ENCODE peak calls at places on chromosomes 1 and 21, in four cellular contexts. U is K562, Z is GM12878, I is HepG2. B is an unnamed sample.

GRCh38 chr1:60764489-60764888 is 317.9 kb upstream of the NFIA start:
- DNase-seq in Z (no peak), U (no peak), I (no peak), B (no peak)

GRCh38 chr21:39003982-39004775 is 179.1 kb downstream of the PSMG1 start:
- DNase-seq in U (peak), Z (no peak), I (no peak), B (no peak)

GRCh38 chr1:230518511-230518910 is 92.4 kb upstream of the PGBD5 start:
- DNase-seq in Z (no peak), U (no peak), I (no peak), B (peak)

GRCh38 chr1:182666736-182667135 is 17.7 kb downstream of the RGS8 start:
- DNase-seq in I (no peak), Z (no peak), U (no peak), B (no peak)

GRCh38 chr1:145858238-145858936 is 494 bp downstream of the PIAS3 start:
- DNase-seq in U (peak), I (no peak), Z (no peak), B (peak)

GRCh38 chr1:229117664-229118300 is 153.1 kb upstream of the RAB4A start:
- DNase-seq in Z (no peak), U (peak), I (no peak), B (no peak)

GRCh38 chr1:55304306-55304705 is 89.1 kb upstream of the USP24 start:
- DNase-seq in Z (no peak), I (no peak), U (no peak), B (no peak)

GRCh38 chr1:6445062-6445763 is 20.6 kb downstream of the ESPN start:
- DNase-seq in U (peak), Z (no peak), I (peak), B (peak)

GRCh38 chr1:84164156-84164555 is 20.1 kb downstream of the PRKACB start:
- DNase-seq in U (no peak), I (no peak), Z (no peak), B (no peak)

GRCh38 chr1:91015794-91016550 is 5.9 kb downstream of the ZNF644 start:
- DNase-seq in I (peak), U (no peak), Z (no peak), B (no peak)

GRCh38 chr1:40385437-40386310 is 12.1 kb downstream of the SMAP2 start:
- DNase-seq in I (no peak), Z (peak), U (peak), B (no peak)

GRCh38 chr1:19089524-19089923 is 120.5 kb downstream of the UBR4 start:
- DNase-seq in Z (no peak), U (no peak), I (no peak), B (no peak)

GRCh38 chr1:182596934-182597333 is 7.3 kb downstream of the RGS16 start:
- DNase-seq in Z (no peak), I (no peak), U (no peak), B (no peak)

GRCh38 chr21:19607983-19608668 is 1204.5 kb upstream of the TMPRSS15 start:
- DNase-seq in U (peak), Z (no peak), I (no peak), B (no peak)

GRCh38 chr1:114735479-114735878 is 18.9 kb upstream of the NRAS start:
- DNase-seq in I (no peak), U (no peak), Z (no peak), B (no peak)

GRCh38 chr21:42513151-42513984 is at the start of gene SLC37A1:
- DNase-seq in U (no peak), I (no peak), Z (no peak), B (peak)

GRCh38 chr1:244730153-244730933 is 77.4 kb downstream of the DESI2 start:
- DNase-seq in Z (no peak), I (no peak), U (no peak), B (peak)

GRCh38 chr1:19006837-19007271 is 50.4 kb upstream of the IFFO2 start:
- DNase-seq in U (no peak), Z (no peak), I (peak), B (no peak)

GRCh38 chr1:58597076-58597475 is 20.0 kb upstream of the TACSTD2 start:
- DNase-seq in I (no peak), Z (no peak), U (no peak), B (no peak)

GRCh38 chr1:14539953-14540563 is 58.4 kb upstream of the KAZN start:
- DNase-seq in I (no peak), U (peak), Z (no peak), B (no peak)

GRCh38 chr1:100710881-100711660 is 8.5 kb upstream of the VCAM1 start:
- DNase-seq in Z (no peak), I (no peak), U (no peak), B (no peak)

GRCh38 chr1:247487057-247487456 is 29.2 kb upstream of the OR2B11 start:
- DNase-seq in I (peak), U (peak), Z (peak), B (no peak)

GRCh38 chr21:24671901-24672300 is 935.4 kb downstream of the MRPL39 start:
- DNase-seq in U (no peak), Z (no peak), I (no peak), B (no peak)

DNA sequence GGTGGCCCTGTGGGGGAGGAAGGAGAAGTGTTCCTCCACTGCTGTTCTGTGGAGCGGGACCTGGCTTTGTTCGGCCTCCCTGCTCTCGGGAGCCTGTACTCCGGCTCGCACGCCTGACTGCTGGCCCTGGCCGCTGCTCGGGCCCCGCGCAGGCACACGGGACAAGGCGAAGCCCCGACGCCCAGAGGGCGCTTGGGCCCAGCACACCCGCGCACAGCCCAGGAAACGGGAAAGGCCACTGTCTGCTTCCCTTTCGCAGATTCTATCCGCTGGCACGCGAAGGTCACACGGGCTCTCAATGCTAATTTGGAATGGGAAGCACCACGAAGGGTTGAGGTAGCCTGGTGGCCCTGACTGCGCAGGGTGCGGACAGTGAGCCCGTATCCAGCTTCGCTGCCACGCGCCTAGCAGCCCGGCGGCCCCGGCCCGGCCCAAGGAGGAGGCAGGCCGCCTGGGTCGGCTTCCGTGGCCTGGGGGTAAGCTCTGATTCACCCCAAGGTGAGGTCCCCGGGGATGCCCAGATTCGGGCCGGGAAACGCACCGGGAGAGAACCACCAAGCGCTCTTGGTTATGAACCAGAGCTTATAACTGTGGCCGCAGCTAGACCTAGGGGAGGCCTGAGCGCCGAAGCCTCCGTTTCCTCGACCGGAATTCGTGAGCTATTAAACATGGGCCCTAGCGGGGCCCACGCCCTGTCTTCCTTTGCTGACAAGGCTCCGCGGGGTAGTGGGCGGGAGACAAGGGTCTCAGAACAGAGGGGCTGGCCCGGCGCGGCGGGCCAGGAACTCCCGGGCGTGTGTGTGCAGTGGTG is 19.7 kb upstream of the TBX15 start:
- DNase-seq in I (no peak), Z (no peak), U (no peak), B (no peak)
- TF ChIP-seq NR2C2 in I (no peak), Z (no peak), U (no peak), B (no peak)

GRCh38 chr1:212862111-212862690 is 4.1 kb downstream of the FLVCR1 start:
- DNase-seq in Z (no peak), I (no peak), U (no peak), B (no peak)

GRCh38 chr1:212858055-212858460 is at the start of gene FLVCR1:
- DNase-seq in I (peak), Z (peak), U (peak), B (peak)

GRCh38 chr1:212860713-212861581 is 2.9 kb downstream of the FLVCR1 start:
- DNase-seq in I (no peak), Z (no peak), U (peak), B (no peak)

GRCh38 chr1:212856755-212857154 is 1.3 kb upstream of the FLVCR1 start:
- DNase-seq in U (no peak), Z (no peak), I (no peak), B (no peak)

GRCh38 chr1:212858461-212859265 is 588 bp downstream of the FLVCR1 start:
- DNase-seq in I (peak), Z (no peak), U (peak), B (no peak)
- TF ChIP-seq CBFB in I (no peak), Z (no peak), U (peak), B (no peak)

GRCh38 chr1:65792671-65793358 is at the start of gene PDE4B:
- DNase-seq in Z (no peak), I (no peak), U (no peak), B (peak)
- TF ChIP-seq ATF2 in Z (no peak), I (no peak), U (no peak), B (no peak)

DNA sequence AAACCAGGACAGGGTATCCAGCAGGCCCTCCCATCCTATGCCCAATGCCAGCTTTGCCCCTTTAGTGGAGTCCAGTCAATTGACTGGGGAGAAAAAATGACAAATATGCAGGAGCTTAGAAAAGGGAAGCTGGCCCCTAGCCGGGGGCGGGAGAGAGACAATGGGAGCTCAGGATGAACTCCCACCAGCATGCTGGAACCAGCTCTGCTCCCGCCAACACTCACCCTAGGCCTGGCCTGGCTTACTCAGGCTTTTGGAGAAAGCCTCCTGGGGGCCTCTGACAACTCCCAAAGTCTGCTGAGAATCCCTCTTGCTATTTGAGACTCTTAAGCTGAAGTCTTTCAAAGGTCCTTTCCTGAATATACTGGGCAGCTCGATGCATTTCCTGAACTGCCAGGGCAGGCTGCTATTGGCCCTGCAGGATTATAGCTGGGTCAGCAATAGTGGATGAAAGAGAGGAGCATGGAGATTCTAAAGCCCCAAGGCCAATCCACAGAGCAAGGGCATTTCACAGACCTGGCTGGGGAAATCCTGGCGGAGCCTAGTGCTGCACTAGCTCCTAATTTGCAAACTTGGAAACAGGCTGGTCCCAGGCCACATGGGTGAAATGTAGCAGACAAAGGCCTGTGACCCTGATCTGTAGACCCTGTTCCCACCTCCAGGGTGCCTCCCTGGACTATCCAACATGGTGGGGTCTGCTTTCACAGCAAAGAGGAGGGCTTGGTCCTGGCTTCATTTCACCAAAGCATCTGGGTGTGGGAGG is 35.7 kb upstream of the CLSTN1 start:
- DNase-seq in U (no peak), Z (no peak), I (no peak), B (no peak)
- TF ChIP-seq NR2C2 in U (no peak), Z (no peak), I (no peak), B (no peak)

GRCh38 chr1:180217021-180217420 is 13.0 kb upstream of the LHX4 start:
- DNase-seq in U (no peak), I (no peak), Z (no peak), B (no peak)
- TF ChIP-seq CBFB in U (no peak), I (no peak), Z (no peak), B (no peak)

DNA sequence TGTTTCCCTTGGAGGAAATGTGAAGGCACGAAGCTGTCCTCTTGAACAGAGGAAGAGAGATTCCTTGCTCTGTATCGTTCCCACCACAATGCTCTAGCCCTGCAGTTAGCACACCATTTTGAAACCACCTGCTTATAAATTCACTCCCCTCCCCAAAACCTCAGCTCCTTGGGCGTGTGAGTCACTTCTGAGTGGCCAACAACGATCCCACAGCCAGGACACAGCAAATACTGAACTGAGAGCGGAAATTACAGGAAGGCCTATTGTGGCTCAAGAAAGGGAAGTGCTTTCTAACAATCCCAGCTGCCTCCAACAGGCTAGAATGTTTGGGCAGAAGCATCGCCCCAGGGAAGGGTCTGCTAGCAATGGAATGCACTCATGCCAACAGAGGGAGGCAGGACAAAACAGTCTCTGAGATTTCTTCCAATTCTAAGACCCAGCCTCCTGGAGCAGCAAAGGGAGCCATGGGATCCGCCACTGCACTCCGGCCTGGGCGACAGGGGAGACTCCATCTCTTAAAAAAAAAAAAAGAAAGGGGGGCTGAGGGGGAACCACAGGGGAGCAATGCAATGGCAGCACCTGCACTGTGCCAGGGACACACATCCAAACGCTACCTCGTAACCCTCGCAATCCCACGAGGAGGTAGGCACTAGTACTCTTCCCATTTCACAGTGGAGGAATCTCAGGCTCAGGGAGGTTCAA is 1.9 kb downstream of the TMEM53 start:
- DNase-seq in Z (peak), I (no peak), U (peak), B (no peak)
- TF ChIP-seq ATF2 in Z (peak), I (no peak), U (no peak), B (no peak)

GRCh38 chr1:9826087-9826486 is 2.3 kb upstream of the CLSTN1 start:
- DNase-seq in I (no peak), Z (no peak), U (no peak), B (no peak)

GRCh38 chr1:9823943-9824701 is at the start of gene CLSTN1:
- DNase-seq in U (peak), I (peak), Z (peak), B (peak)

GRCh38 chr1:9825101-9826074 is 1.6 kb upstream of the CLSTN1 start:
- DNase-seq in Z (peak), U (peak), I (peak), B (peak)

GRCh38 chr1:9823693-9823942 is 147 bp downstream of the CLSTN1 start:
- DNase-seq in I (no peak), U (no peak), Z (no peak), B (no peak)

GRCh38 chr1:9824702-9825089 is 931 bp upstream of the CLSTN1 start:
- DNase-seq in Z (no peak), I (no peak), U (no peak), B (no peak)
- TF ChIP-seq NR2C2 in Z (no peak), I (no peak), U (no peak), B (no peak)

GRCh38 chr21:17402885-17403477 is 109.9 kb upstream of the CXADR start:
- DNase-seq in Z (no peak), I (no peak), U (no peak), B (no peak)

GRCh38 chr21:17406202-17406601 is 106.6 kb upstream of the CXADR start:
- DNase-seq in Z (no peak), I (no peak), U (no peak), B (no peak)
- TF ChIP-seq CBFB in Z (no peak), I (no peak), U (no peak), B (no peak)

DNA sequence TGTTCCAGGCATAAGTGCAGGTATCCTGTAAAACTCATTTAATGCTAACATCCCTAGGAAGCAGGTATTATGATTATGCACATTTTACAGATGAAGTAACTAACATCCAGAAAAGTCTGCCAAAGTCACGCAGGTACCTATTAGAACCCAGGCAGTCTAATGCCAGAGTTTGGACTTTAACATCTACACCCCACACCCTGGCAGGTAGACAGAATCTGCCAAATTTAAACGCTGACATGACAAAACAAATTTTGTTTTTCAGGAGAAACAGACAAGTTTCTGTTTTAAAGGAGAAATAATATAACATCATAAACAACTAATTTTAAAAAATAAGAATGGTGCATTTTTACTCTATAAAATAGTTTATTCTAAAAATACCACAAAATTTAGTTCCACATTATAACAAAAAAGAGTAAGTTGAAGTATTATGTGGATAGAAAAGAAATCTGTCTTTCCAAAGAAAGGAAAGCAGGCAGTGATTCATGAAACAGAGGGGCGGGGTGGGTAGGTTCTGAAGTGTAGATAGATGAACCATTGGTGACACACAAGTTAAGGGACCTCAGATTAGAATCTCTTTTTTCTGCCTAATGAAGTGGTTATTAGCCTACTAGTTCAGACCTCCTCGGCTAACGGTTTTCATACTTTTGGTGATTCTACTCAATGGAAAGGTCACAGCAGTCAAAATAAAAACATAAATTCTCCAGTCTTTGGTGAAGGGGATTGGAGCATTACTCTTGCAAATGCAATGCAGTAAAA is 1.7 kb downstream of the ASPM start:
- DNase-seq in Z (no peak), U (peak), I (peak), B (no peak)
- TF ChIP-seq ATF2 in Z (no peak), U (no peak), I (no peak), B (no peak)